ENCODE peak calls at places on chromosomes 7 and 10, in five cellular contexts. R, K, Y, U and F are unnamed samples.

GRCh38 chr10:81179805-81180452 is 642.2 kb downstream of the SH2D4B start:
- DNase-seq in U (no peak), Y (peak), R (peak), K (peak), F (peak)

GRCh38 chr7:27159278-27160146 is 3.0 kb upstream of the HOXA7 start:
- DNase-seq in K (no peak), Y (no peak), U (no peak), R (peak), F (no peak)

GRCh38 chr10:18222870-18223269 is 82.6 kb downstream of the CACNB2 start:
- DNase-seq in K (no peak), Y (no peak), U (no peak), R (no peak), F (no peak)

GRCh38 chr10:4691776-4692175 is 134.2 kb upstream of the AKR1E2 start:
- DNase-seq in U (no peak), Y (no peak), K (no peak), R (peak), F (peak)

GRCh38 chr10:505459-505858 is 184.0 kb downstream of the DIP2C start:
- DNase-seq in U (no peak), R (no peak), K (no peak), Y (no peak), F (no peak)

GRCh38 chr7:94050046-94050445 is 45.9 kb upstream of the BET1 start:
- DNase-seq in R (no peak), K (no peak), U (no peak), Y (no peak), F (no peak)

GRCh38 chr10:24706479-24707118 is 17.1 kb downstream of the ARHGAP21 start:
- DNase-seq in K (peak), R (peak), U (peak), Y (peak), F (peak)

GRCh38 chr10:84493951-84494848 is 165.8 kb downstream of the CCSER2 start:
- DNase-seq in R (peak), U (no peak), Y (no peak), K (no peak), F (peak)

GRCh38 chr10:43640603-43641002 is 8.1 kb downstream of the ZNF32 start:
- DNase-seq in K (no peak), Y (no peak), R (no peak), U (no peak), F (no peak)

GRCh38 chr10:71255817-71256660 is 43.7 kb downstream of the UNC5B start:
- DNase-seq in K (no peak), R (no peak), Y (no peak), U (peak), F (peak)

GRCh38 chr7:44325181-44325671 is at the start of gene CAMK2B:
- DNase-seq in R (no peak), Y (no peak), U (peak), K (peak), F (no peak)

GRCh38 chr7:2948794-2949193 is 94.9 kb downstream of the CARD11 start:
- DNase-seq in U (no peak), Y (no peak), K (no peak), R (no peak), F (no peak)

GRCh38 chr10:99172130-99172738 is 63.4 kb downstream of the HPSE2 start:
- DNase-seq in K (peak), Y (peak), U (no peak), R (peak), F (no peak)

GRCh38 chr7:47190462-47190861 is 391.4 kb downstream of the TNS3 start:
- DNase-seq in Y (no peak), U (peak), R (no peak), K (no peak), F (no peak)

GRCh38 chr10:110701618-110701971 is 57.5 kb downstream of the RBM20 start:
- DNase-seq in K (peak), Y (no peak), U (no peak), R (no peak), F (no peak)

GRCh38 chr10:93745411-93746065 is 12.2 kb upstream of the LGI1 start:
- DNase-seq in K (peak), R (peak), Y (no peak), U (no peak), F (no peak)

GRCh38 chr7:18488047-18488446 is 7.5 kb upstream of the HDAC9 start:
- DNase-seq in U (no peak), Y (no peak), R (no peak), K (no peak), F (no peak)

GRCh38 chr10:86757110-86757790 is 831 bp downstream of the BMPR1A start:
- DNase-seq in U (peak), K (peak), R (peak), Y (no peak), F (peak)